ENCODE peak calls at places on chromosome 3, in five cellular contexts. H is naive B cell, Q is midbrain, M is H54, N is NCI-H1417. V is an unnamed sample.

GRCh38 chr3:149340310-149340933 is 7.0 kb upstream of the TM4SF18 start:
- DNase-seq in H (no peak), Q (no peak), M (no peak), N (peak; percentile 97), V (peak; percentile 54)

GRCh38 chr3:194267744-194268658 is 83.1 kb downstream of the CPN2 start:
- DNase-seq in H (no peak), Q (no peak), M (no peak), N (no peak), V (no peak)

GRCh38 chr3:50345586-50345985 is at the start of gene ZMYND10:
- DNase-seq in H (peak; percentile 70), Q (no peak), M (no peak), N (peak; percentile 55), V (no peak)

GRCh38 chr3:14282706-14283075 is 104.1 kb downstream of the LSM3 start:
- DNase-seq in H (no peak), Q (no peak), M (no peak), N (no peak), V (no peak)

GRCh38 chr3:122407946-122408345 is 7.9 kb downstream of the WDR5B start:
- DNase-seq in H (no peak), Q (no peak), M (no peak), N (no peak), V (no peak)

GRCh38 chr3:73292241-73292640 is 230.8 kb downstream of the EBLN2 start:
- DNase-seq in H (no peak), Q (no peak), M (no peak), N (peak; percentile 42), V (no peak)

GRCh38 chr3:154872089-154872488 is 208.0 kb upstream of the MME start:
- DNase-seq in H (no peak), Q (no peak), M (no peak), N (peak; percentile 16), V (no peak)

GRCh38 chr3:108090066-108090700 is 648 bp downstream of the CD47 start:
- DNase-seq in H (peak; percentile 69), Q (peak; percentile 64), M (no peak), N (peak; percentile 88), V (peak; percentile 49)

GRCh38 chr3:63706321-63707085 is 54.0 kb downstream of the SNTN start:
- DNase-seq in H (no peak), Q (no peak), M (no peak), N (no peak), V (no peak)

GRCh38 chr3:128193153-128193552 is 39.9 kb downstream of the EEFSEC start:
- DNase-seq in H (no peak), Q (no peak), M (no peak), N (no peak), V (no peak)